ENCODE peak calls at places on chromosomes 1 and 21, in eight cellular contexts. F is uterus; K is AG04449; Q is activated T-helper 9 cell treated with anti-CD3 and anti-CD28 coated beads, Interleukin-2, amount 50 U/mL, for 16 hours; E is EH; Y is effector memory CD8-positive, alpha-beta T cell; X is iPS-NIHi11; O is iris pigment epithelial cell. W is an unnamed sample.

GRCh38 chr1:25692560-25692959 is 76.0 kb downstream of the MAN1C1 start:
- DNase-seq in Q (no peak), O (no peak), Y (no peak), E (no peak), K (no peak), X (peak), F (no peak), W (peak)

GRCh38 chr1:201970334-201971159 is 11.9 kb upstream of the RNPEP start:
- DNase-seq in F (no peak), Q (no peak), X (no peak), E (peak), O (peak), K (no peak), Y (no peak), W (no peak)

GRCh38 chr1:10909697-10910489 is 102.6 kb upstream of the TARDBP start:
- DNase-seq in X (peak), Y (peak), E (peak), O (peak), K (no peak), F (peak), Q (peak), W (peak)

GRCh38 chr1:79976287-79976686 is 969.8 kb upstream of the ADGRL4 start:
- DNase-seq in O (no peak), X (no peak), K (no peak), F (no peak), E (no peak), Y (no peak), Q (no peak), W (no peak)

GRCh38 chr1:1614204-1614953 is 921 bp upstream of the MIB2 start:
- DNase-seq in O (peak), E (peak), Q (peak), X (no peak), F (no peak), K (peak), Y (peak), W (no peak)

GRCh38 chr21:28687571-28687970 is 305.1 kb downstream of the LTN1 start:
- DNase-seq in E (no peak), Y (no peak), Q (no peak), K (no peak), X (no peak), F (no peak), O (no peak), W (no peak)

GRCh38 chr1:223077434-223077833 is 65.6 kb downstream of the TLR5 start:
- DNase-seq in Y (no peak), O (no peak), K (no peak), Q (no peak), F (no peak), E (no peak), X (peak), W (no peak)

GRCh38 chr1:221602866-221603265 is 139.0 kb downstream of the DUSP10 start:
- DNase-seq in E (peak), F (no peak), Q (no peak), K (no peak), O (peak), X (no peak), Y (no peak), W (peak)

GRCh38 chr1:232557661-232558260 is 72.2 kb downstream of the SIPA1L2 start:
- DNase-seq in K (no peak), Q (no peak), F (no peak), O (no peak), X (no peak), Y (no peak), E (no peak), W (no peak)

GRCh38 chr1:201190624-201191051 is at the start of gene IGFN1:
- DNase-seq in K (no peak), Q (no peak), X (peak), E (no peak), O (no peak), Y (no peak), F (no peak), W (no peak)

GRCh38 chr1:36124404-36125128 is 456 bp downstream of the COL8A2 start:
- DNase-seq in X (peak), K (no peak), Q (no peak), O (no peak), F (no peak), Y (no peak), E (no peak), W (no peak)

GRCh38 chr1:40939320-40940059 is 40.0 kb upstream of the CTPS1 start:
- DNase-seq in X (no peak), K (no peak), F (peak), Y (no peak), E (peak), O (peak), Q (no peak), W (no peak)

GRCh38 chr1:50526431-50526830 is 103.2 kb upstream of the DMRTA2 start:
- DNase-seq in K (no peak), Q (no peak), O (no peak), Y (no peak), E (no peak), X (no peak), F (no peak), W (no peak)

GRCh38 chr1:72623299-72623708 is 341.0 kb upstream of the NEGR1 start:
- DNase-seq in F (no peak), E (peak), Y (no peak), O (peak), K (peak), X (peak), Q (no peak), W (no peak)

GRCh38 chr1:190563230-190563629 is 85.6 kb upstream of the BRINP3 start:
- DNase-seq in X (no peak), E (no peak), K (no peak), Y (no peak), Q (no peak), F (no peak), O (no peak), W (no peak)

GRCh38 chr1:191490303-191490702 is 668.0 kb upstream of the RGS18 start:
- DNase-seq in E (no peak), K (no peak), Y (no peak), O (no peak), X (no peak), Q (no peak), F (no peak), W (no peak)

W was measured in A549.